ENCODE peak calls at places on chromosome 20, in five cellular contexts. O is hepatocyte; X is fibroblast of lung; I is epithelial cell of prostate; Z is CD8-positive, alpha-beta memory T cell. G is an unnamed sample.

GRCh38 chr20:9710685-9711084 is 128.2 kb downstream of the PAK5 start:
- DNase-seq in O (no peak), X (no peak), I (no peak), Z (no peak), G (no peak)

GRCh38 chr20:40607927-40608326 is 81.1 kb downstream of the MAFB start:
- DNase-seq in Z (no peak), I (no peak), O (no peak), X (no peak), G (no peak)

GRCh38 chr20:21373436-21373835 is 23.9 kb downstream of the NKX2-4 start:
- DNase-seq in I (no peak), X (no peak), Z (no peak), O (no peak), G (no peak)

GRCh38 chr20:59047938-59048680 is 5.5 kb upstream of the PRELID3B start:
- DNase-seq in I (peak; percentile 46), X (peak; percentile 33), O (peak; percentile 85), Z (no peak), G (no peak)

GRCh38 chr20:36792422-36792821 is 18.9 kb upstream of the DSN1 start:
- DNase-seq in I (no peak), O (peak; percentile 71), Z (no peak), X (peak; percentile 65), G (no peak)

GRCh38 chr20:59031326-59032022 is 661 bp downstream of the ATP5F1E start:
- DNase-seq in Z (no peak), I (no peak), O (no peak), X (no peak), G (peak; percentile 11)

GRCh38 chr20:2984956-2985661 is 58.3 kb upstream of the GNRH2 start:
- DNase-seq in Z (no peak), X (peak; percentile 57), I (peak; percentile 37), O (peak; percentile 9), G (no peak)

GRCh38 chr20:61531553-61532345 is 279.7 kb downstream of the CDH4 start:
- DNase-seq in Z (no peak), O (peak; percentile 23), X (peak; percentile 46), I (no peak), G (no peak)

GRCh38 chr20:46970937-46971630 is 76.4 kb downstream of the EYA2 start:
- DNase-seq in O (peak; percentile 82), X (peak; percentile 89), Z (no peak), I (no peak), G (no peak)

GRCh38 chr20:667351-668034 is 8.1 kb downstream of the SCRT2 start:
- DNase-seq in I (no peak), O (peak; percentile 46), X (peak; percentile 45), Z (peak; percentile 63), G (peak; percentile 23)

GRCh38 chr20:46717818-46718541 is 8.5 kb downstream of the SLC2A10 start:
- DNase-seq in I (no peak), X (no peak), Z (no peak), O (no peak), G (no peak)

GRCh38 chr20:35978041-35978513 is 9.7 kb downstream of the CNBD2 start:
- DNase-seq in Z (no peak), I (no peak), X (peak; percentile 50), O (no peak), G (no peak)

GRCh38 chr20:48544402-48545333 is 283.1 kb downstream of the PREX1 start:
- DNase-seq in I (no peak), X (no peak), Z (no peak), O (peak; percentile 23), G (no peak)

GRCh38 chr20:37529214-37529967 is 1.7 kb upstream of the BLCAP start:
- DNase-seq in X (no peak), I (no peak), Z (no peak), O (no peak), G (no peak)

GRCh38 chr20:50597406-50597969 is 87.3 kb downstream of the PTPN1 start:
- DNase-seq in Z (no peak), X (no peak), I (no peak), O (no peak), G (no peak)

GRCh38 chr20:36183155-36183944 is 28.8 kb downstream of the EPB41L1 start:
- DNase-seq in I (no peak), X (no peak), Z (no peak), O (peak; percentile 52), G (no peak)

GRCh38 chr20:4555188-4555893 is 166.4 kb upstream of the PRND start:
- DNase-seq in O (no peak), Z (no peak), I (no peak), X (peak; percentile 96), G (no peak)

GRCh38 chr20:5513975-5514516 is 197.3 kb upstream of the PROKR2 start:
- DNase-seq in Z (no peak), X (peak; percentile 41), O (peak; percentile 75), I (no peak), G (no peak)

GRCh38 chr20:15220778-15221565 is 883.6 kb upstream of the FLRT3 start:
- DNase-seq in Z (no peak), O (no peak), X (no peak), I (peak; percentile 22), G (no peak)

GRCh38 chr20:47456952-47457724 is 44.5 kb upstream of the NCOA3 start:
- DNase-seq in X (peak; percentile 23), Z (no peak), O (no peak), I (no peak), G (no peak)

GRCh38 chr20:19991826-19992225 is 25.3 kb upstream of the NAA20 start:
- DNase-seq in O (no peak), X (no peak), I (no peak), Z (no peak), G (no peak)

GRCh38 chr20:19993937-19994667 is 23.1 kb upstream of the NAA20 start:
- DNase-seq in O (no peak), X (peak; percentile 39), I (peak; percentile 68), Z (no peak), G (no peak)

GRCh38 chr20:19996970-19997369 is 20.2 kb upstream of the NAA20 start:
- DNase-seq in O (no peak), I (no peak), Z (no peak), X (peak; percentile 55), G (no peak)

GRCh38 chr20:19992996-19993908 is 23.9 kb upstream of the NAA20 start:
- DNase-seq in X (peak; percentile 78), Z (no peak), O (peak; percentile 84), I (peak; percentile 73), G (no peak)

DNA sequence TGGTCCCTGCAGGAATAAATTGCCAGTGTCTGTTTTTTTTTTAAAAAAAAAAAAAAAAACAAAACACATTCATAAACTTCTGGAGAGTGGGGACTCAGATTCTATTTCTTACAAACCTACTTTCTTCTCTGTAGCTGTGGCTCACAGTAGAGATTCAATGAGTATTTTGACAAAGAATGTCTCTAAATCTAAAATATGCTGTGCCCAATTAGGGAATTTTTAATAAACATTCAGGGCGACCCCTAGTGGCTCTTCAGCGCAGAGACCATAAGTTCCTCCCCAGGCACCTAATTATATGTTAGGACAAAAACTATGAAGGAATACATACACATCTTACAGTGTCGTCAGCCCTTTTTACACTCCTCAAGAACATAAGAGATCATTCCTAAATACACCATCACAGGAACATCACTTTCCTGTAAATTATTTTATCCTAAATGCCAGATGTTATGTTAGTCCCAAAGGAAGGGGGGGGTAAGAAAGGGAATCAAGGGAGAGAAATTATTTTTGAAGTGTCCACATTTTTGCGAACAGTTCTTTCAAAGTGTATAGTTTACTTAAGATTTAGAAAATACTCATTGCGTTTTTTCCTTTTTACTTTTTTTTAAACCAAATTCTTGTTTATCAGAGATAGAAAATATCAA is 21.8 kb upstream of the NAA20 start:
- DNase-seq in O (peak; percentile 71), Z (no peak), I (no peak), X (peak; percentile 75), G (no peak)
- H3K27ac ChIP-seq in O (peak overlapping the region; percentile 94), Z (no peak overlapping the region), I (peak overlapping the region; percentile 98), X (peak overlapping the region; percentile 93), G (no peak overlapping the region)

GRCh38 chr20:63929071-63929470 is 27.1 kb downstream of the UCKL1 start:
- DNase-seq in I (no peak), X (no peak), O (no peak), Z (no peak), G (no peak)

GRCh38 chr20:63926298-63926697 is 29.9 kb downstream of the UCKL1 start:
- DNase-seq in X (no peak), Z (no peak), O (no peak), I (no peak), G (no peak)

GRCh38 chr20:63923626-63924025 is 28.7 kb downstream of the DNAJC5 start:
- DNase-seq in O (no peak), I (no peak), X (no peak), Z (no peak), G (no peak)

GRCh38 chr20:63920226-63920625 is 25.3 kb downstream of the DNAJC5 start:
- DNase-seq in Z (no peak), O (no peak), X (no peak), I (no peak), G (no peak)

GRCh38 chr20:63924241-63924640 is 29.3 kb downstream of the DNAJC5 start:
- DNase-seq in X (no peak), O (no peak), I (no peak), Z (no peak), G (no peak)
- H3K27ac ChIP-seq in X (no peak overlapping the region), O (no peak overlapping the region), I (no peak overlapping the region), Z (no peak overlapping the region), G (no peak overlapping the region)

DNA sequence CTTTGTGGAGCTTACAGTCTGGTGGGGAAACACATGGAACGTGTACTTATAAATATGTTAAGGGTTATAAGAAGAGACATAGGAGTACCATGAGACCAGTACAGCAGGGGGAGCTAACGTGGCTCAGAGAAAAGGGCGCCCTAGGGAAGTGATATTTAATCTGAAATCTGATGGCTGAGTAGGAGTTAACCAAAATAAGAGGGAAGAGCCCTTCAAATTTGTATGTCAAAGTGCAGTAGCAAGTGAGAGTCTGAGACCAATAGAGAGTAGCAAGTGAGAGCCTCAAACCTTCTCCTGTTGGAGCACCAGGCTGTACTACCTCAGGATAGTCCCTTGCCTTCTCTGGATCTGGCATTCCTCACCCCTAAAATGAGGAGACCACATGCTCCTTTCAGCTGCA is 6.1 kb upstream of the PKIG start:
- DNase-seq in O (no peak), X (peak; percentile 81), Z (no peak), I (no peak), G (no peak)
- H3K27ac ChIP-seq in O (peak overlapping the region; percentile 35), X (peak overlapping the region; percentile 91), Z (no peak overlapping the region), I (no peak overlapping the region), G (no peak overlapping the region)

DNA sequence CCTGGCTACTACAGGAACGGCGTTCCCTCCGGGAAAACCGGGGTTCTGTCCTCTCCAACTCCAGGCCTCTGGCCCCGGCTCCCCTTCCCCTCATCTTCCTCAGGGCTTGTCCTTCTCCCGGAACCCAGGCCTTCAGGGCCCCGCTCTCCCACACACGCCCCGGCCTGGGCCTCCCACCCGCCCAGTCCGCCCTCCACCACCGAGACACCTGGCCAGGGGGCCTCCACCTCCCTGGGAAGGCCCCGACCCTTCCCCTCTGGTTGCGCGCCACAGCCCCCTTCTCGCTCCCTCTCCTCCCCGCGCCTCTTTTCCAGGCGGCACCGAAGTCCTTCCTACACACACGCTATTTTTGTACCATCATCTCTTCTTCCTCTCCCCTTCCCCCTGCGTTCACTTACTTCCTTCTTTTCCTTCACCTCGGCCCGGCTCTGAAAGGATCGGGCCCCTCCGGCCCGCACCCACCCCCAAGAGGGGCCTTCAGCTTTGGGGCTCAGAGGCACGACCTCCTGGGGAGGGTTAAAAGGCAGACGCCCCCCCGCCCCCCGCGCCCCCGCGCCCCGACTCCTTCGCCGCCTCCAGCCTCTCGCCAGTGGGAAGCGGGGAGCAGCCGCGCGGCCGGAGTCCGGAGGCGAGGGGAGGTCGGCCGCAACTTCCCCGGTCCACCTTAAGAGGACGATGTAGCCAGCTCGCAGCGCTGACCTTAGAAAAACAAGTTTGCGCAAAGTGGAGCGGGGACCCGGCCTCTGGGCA is 1.3 kb upstream of the SIRPA start:
- DNase-seq in O (no peak), Z (no peak), X (no peak), I (no peak), G (no peak)
- H3K27ac ChIP-seq in O (peak overlapping the region; percentile 95), Z (no peak overlapping the region), X (peak overlapping the region; percentile 51), I (peak overlapping the region; percentile 77), G (no peak overlapping the region)